ENCODE peak calls at places on chromosomes 7 and 10, in five cellular contexts. B is cardiac muscle cell, U is GM23248, Q is ovary, D is hepatocyte. V is an unnamed sample.
A peak's percentile ranks its signal among the peaks of the same experiment; 100 is the strongest.

GRCh38 chr10:25082276-25083204 is 66.1 kb downstream of the THNSL1 start:
- DNase-seq in B (peak; percentile 84), U (no peak), Q (no peak), D (no peak), V (no peak)

GRCh38 chr10:86963341-86963919 is 4.9 kb upstream of the ADIRF start:
- DNase-seq in B (no peak), U (no peak), Q (no peak), D (no peak), V (peak; percentile 15)

GRCh38 chr10:122207135-122207534 is 64.0 kb upstream of the BTBD16 start:
- DNase-seq in B (no peak), U (no peak), Q (no peak), D (no peak), V (no peak)

GRCh38 chr7:155878250-155878649 is 66.0 kb upstream of the SHH start:
- DNase-seq in B (no peak), U (no peak), Q (no peak), D (no peak), V (peak; percentile 13)

GRCh38 chr10:59880976-59881510 is 25.3 kb downstream of the CCDC6 start:
- DNase-seq in B (no peak), U (no peak), Q (no peak), D (no peak), V (no peak)

GRCh38 chr10:95524358-95525032 is 36.7 kb downstream of the SORBS1 start:
- DNase-seq in B (no peak), U (no peak), Q (no peak), D (no peak), V (no peak)

GRCh38 chr7:44827567-44827966 is 20.3 kb downstream of the H2AZ2 start:
- DNase-seq in B (no peak), U (no peak), Q (no peak), D (no peak), V (no peak)

GRCh38 chr7:194257-194995 is 2.1 kb downstream of the FAM20C start:
- DNase-seq in B (peak; percentile 33), U (peak; percentile 82), Q (no peak), D (peak; percentile 51), V (no peak)

GRCh38 chr7:3673524-3673923 is 372.5 kb downstream of the SDK1 start:
- DNase-seq in B (peak; percentile 69), U (no peak), Q (no peak), D (peak; percentile 18), V (peak; percentile 15)

GRCh38 chr7:3760696-3761095 is 459.6 kb downstream of the SDK1 start:
- DNase-seq in B (no peak), U (no peak), Q (no peak), D (no peak), V (no peak)

GRCh38 chr7:72751978-72752377 is 76.0 kb downstream of the TYW1B start:
- DNase-seq in B (peak; percentile 38), U (no peak), Q (no peak), D (no peak), V (no peak)

GRCh38 chr7:25712500-25712899 is 439.5 kb upstream of the NFE2L3 start:
- DNase-seq in B (no peak), U (no peak), Q (no peak), D (no peak), V (no peak)

GRCh38 chr7:34320926-34321609 is 336.9 kb upstream of the NPSR1 start:
- DNase-seq in B (peak; percentile 80), U (peak; percentile 80), Q (peak; percentile 36), D (peak; percentile 82), V (peak; percentile 67)

GRCh38 chr7:106283831-106284515 is 810 bp downstream of the NAMPT start:
- DNase-seq in B (peak; percentile 66), U (peak; percentile 68), Q (peak; percentile 51), D (peak; percentile 65), V (peak; percentile 63)

GRCh38 chr10:35063837-35064454 is 26.2 kb downstream of the CUL2 start:
- DNase-seq in B (no peak), U (no peak), Q (no peak), D (no peak), V (no peak)

GRCh38 chr7:102106625-102107024 is 180.0 kb upstream of the SH2B2 start:
- DNase-seq in B (no peak), U (peak; percentile 10), Q (no peak), D (no peak), V (no peak)

GRCh38 chr10:26890956-26891355 is 30.2 kb upstream of the ABI1 start:
- DNase-seq in B (peak; percentile 73), U (peak; percentile 78), Q (no peak), D (peak; percentile 75), V (peak; percentile 72)

GRCh38 chr7:19522486-19522885 is 186.4 kb downstream of the POLR1F start:
- DNase-seq in B (no peak), U (peak; percentile 85), Q (no peak), D (no peak), V (no peak)

GRCh38 chr7:27107391-27107900 is 5.0 kb upstream of the HOXA2 start:
- DNase-seq in B (no peak), U (no peak), Q (no peak), D (no peak), V (no peak)

GRCh38 chr7:134899729-134900128 is 86.6 kb upstream of the AGBL3 start:
- DNase-seq in B (no peak), U (peak; percentile 68), Q (no peak), D (peak; percentile 60), V (no peak)

GRCh38 chr7:130667593-130668257 is 823 bp downstream of the COPG2 start:
- DNase-seq in B (peak; percentile 16), U (peak; percentile 33), Q (no peak), D (peak; percentile 18), V (peak; percentile 11)

GRCh38 chr10:88826390-88826789 is 23.9 kb downstream of the LIPM start:
- DNase-seq in B (no peak), U (no peak), Q (no peak), D (no peak), V (no peak)

GRCh38 chr10:106043833-106044232 is 1120.7 kb downstream of the SORCS1 start:
- DNase-seq in B (no peak), U (peak; percentile 46), Q (no peak), D (peak; percentile 12), V (no peak)

GRCh38 chr7:116877443-116878217 is 15.2 kb downstream of the CAPZA2 start:
- DNase-seq in B (peak; percentile 10), U (no peak), Q (no peak), D (no peak), V (no peak)

GRCh38 chr7:69690329-69690728 is 92.1 kb downstream of the AUTS2 start:
- DNase-seq in B (no peak), U (no peak), Q (no peak), D (no peak), V (no peak)

GRCh38 chr7:94323872-94324271 is 70.8 kb upstream of the COL1A2 start:
- DNase-seq in B (no peak), U (peak; percentile 60), Q (no peak), D (no peak), V (no peak)

GRCh38 chr10:60820093-60820769 is 42.0 kb downstream of the CDK1 start:
- DNase-seq in B (peak; percentile 15), U (peak; percentile 70), Q (no peak), D (no peak), V (no peak)

GRCh38 chr7:81833401-81833800 is 63.6 kb upstream of the HGF start:
- DNase-seq in B (no peak), U (peak; percentile 7), Q (no peak), D (no peak), V (no peak)

GRCh38 chr10:89516149-89516832 is 19.1 kb downstream of the SLC16A12 start:
- DNase-seq in B (peak; percentile 67), U (peak; percentile 82), Q (peak; percentile 60), D (peak; percentile 66), V (no peak)

GRCh38 chr7:158506626-158507025 is 81.0 kb downstream of the PTPRN2 start:
- DNase-seq in B (no peak), U (no peak), Q (no peak), D (no peak), V (no peak)
- H3K9me3 ChIP-seq in B (no peaks in the 10 kb centered on the region), U (no peaks in the 10 kb centered on the region), Q (no peaks in the 10 kb centered on the region), D (no peaks in the 10 kb centered on the region), V (no peaks in the 10 kb centered on the region)

GRCh38 chr7:30912021-30912420 is 368 bp downstream of the AQP1 start:
- DNase-seq in B (no peak), U (no peak), Q (no peak), D (no peak), V (no peak)
- H3K27ac ChIP-seq in B (no peak overlapping the region), U (no peak overlapping the region), Q (no peak overlapping the region), D (no peak overlapping the region), V (no peak overlapping the region)

GRCh38 chr10:100683545-100684127 is 61.7 kb upstream of the PAX2 start:
- DNase-seq in B (no peak), U (no peak), Q (no peak), D (no peak), V (no peak)

GRCh38 chr10:100684688-100685235 is 60.6 kb upstream of the PAX2 start:
- DNase-seq in B (no peak), U (no peak), Q (no peak), D (no peak), V (no peak)

GRCh38 chr10:100677290-100677945 is 68.0 kb upstream of the PAX2 start:
- DNase-seq in B (no peak), U (no peak), Q (no peak), D (no peak), V (no peak)

GRCh38 chr10:100683004-100683403 is 62.4 kb upstream of the PAX2 start:
- DNase-seq in B (no peak), U (no peak), Q (no peak), D (no peak), V (no peak)

GRCh38 chr10:100679327-100679726 is 66.1 kb upstream of the PAX2 start:
- DNase-seq in B (no peak), U (no peak), Q (no peak), D (no peak), V (no peak)
- H3K27me3 ChIP-seq in B (peaks cover 92% of the 10 kb centered on the region), U (peaks cover 43% of the 10 kb centered on the region), Q (no peaks in the 10 kb centered on the region), D (peaks cover 81% of the 10 kb centered on the region), V (peaks cover 44% of the 10 kb centered on the region)

GRCh38 chr7:157594306-157594705 is 257.5 kb downstream of the DNAJB6 start:
- DNase-seq in B (no peak), U (no peak), Q (no peak), D (no peak), V (no peak)
- H3K9me3 ChIP-seq in B (no peaks in the 10 kb centered on the region), U (no peaks in the 10 kb centered on the region), Q (no peaks in the 10 kb centered on the region), D (no peaks in the 10 kb centered on the region), V (no peaks in the 10 kb centered on the region)

DNA sequence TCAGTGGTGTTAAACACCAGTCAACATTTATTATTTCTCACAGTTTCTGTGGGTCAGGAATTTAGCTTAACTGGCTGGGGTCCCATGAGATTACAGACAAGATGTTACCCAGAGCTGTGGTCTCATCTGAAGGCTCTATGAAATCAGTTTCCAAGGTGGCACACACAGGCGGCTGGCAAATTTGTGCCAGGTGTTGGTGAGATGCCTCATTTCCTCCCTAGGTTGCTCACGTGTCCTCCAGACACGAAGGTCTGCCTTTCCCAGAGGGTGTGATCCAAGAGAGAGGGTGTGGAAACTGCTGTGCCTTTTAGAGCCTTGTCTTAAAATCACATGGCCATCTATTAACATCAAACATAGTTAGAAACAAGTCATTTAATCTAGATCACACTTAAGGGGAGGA is 209.0 kb downstream of the JCAD start:
- DNase-seq in B (no peak), U (no peak), Q (no peak), D (no peak), V (no peak)
- H3K27ac ChIP-seq in B (no peak overlapping the region), U (no peak overlapping the region), Q (no peak overlapping the region), D (no peak overlapping the region), V (peak overlapping the region; percentile 25)

V was measured in adrenal gland.